ENCODE peak calls at places on chromosomes 11 and 22, in nine cellular contexts. B is endodermal cell; P is CD8-positive, alpha-beta T cell; L is fibroblast of lung; X is psoas muscle; E is OCI-LY7; H is kidney; J is heart left ventricle; M is tibial artery. D is an unnamed sample.

GRCh38 chr11:2301631-2302272 is at the start of the genes C11orf21 and TSPAN32:
- DNase-seq in B (no peak), P (peak), L (peak), X (peak), E (peak), H (peak), J (peak), M (no peak), D (no peak)

GRCh38 chr11:36619502-36619901 is 21.5 kb upstream of the RAG2 start:
- DNase-seq in B (no peak), P (no peak), L (no peak), X (no peak), E (no peak), H (no peak), J (no peak), M (no peak), D (no peak)

GRCh38 chr11:125670131-125670530 is 10.5 kb downstream of the ACRV1 start:
- DNase-seq in B (no peak), P (no peak), L (no peak), X (no peak), E (no peak), H (no peak), J (no peak), M (no peak), D (no peak)

GRCh38 chr11:83194284-83195175 is 1.0 kb downstream of the ANKRD42 start:
- DNase-seq in B (peak), P (peak), L (peak), X (peak), E (peak), H (peak), J (peak), M (peak), D (peak)

GRCh38 chr11:114034956-114035355 is 24.6 kb upstream of the ZBTB16 start:
- DNase-seq in B (no peak), P (no peak), L (no peak), X (no peak), E (no peak), H (no peak), J (no peak), M (no peak), D (no peak)

GRCh38 chr22:20268350-20269012 is 363 bp upstream of the RTN4R start:
- DNase-seq in B (peak), P (peak), L (peak), X (peak), E (peak), H (no peak), J (peak), M (no peak), D (peak)

GRCh38 chr11:45318516-45318915 is 32.4 kb upstream of the SYT13 start:
- DNase-seq in B (no peak), P (no peak), L (no peak), X (no peak), E (no peak), H (no peak), J (no peak), M (peak), D (no peak)

GRCh38 chr11:102144357-102145342 is 34.4 kb downstream of the YAP1 start:
- DNase-seq in B (no peak), P (no peak), L (peak), X (no peak), E (no peak), H (no peak), J (no peak), M (peak), D (peak)

GRCh38 chr22:36569999-36570398 is 41.0 kb upstream of the EIF3D start:
- DNase-seq in B (peak), P (no peak), L (peak), X (no peak), E (no peak), H (no peak), J (no peak), M (no peak), D (no peak)

GRCh38 chr22:37560682-37561208 is 465 bp downstream of the CDC42EP1 start:
- DNase-seq in B (peak), P (no peak), L (peak), X (peak), E (no peak), H (peak), J (peak), M (no peak), D (peak)

GRCh38 chr11:68816251-68816776 is 25.4 kb downstream of the CPT1A start:
- DNase-seq in B (no peak), P (no peak), L (no peak), X (no peak), E (no peak), H (no peak), J (no peak), M (no peak), D (no peak)

GRCh38 chr11:133810766-133811165 is 34.5 kb downstream of the SPATA19 start:
- DNase-seq in B (no peak), P (no peak), L (no peak), X (no peak), E (no peak), H (no peak), J (no peak), M (no peak), D (no peak)

GRCh38 chr11:44970293-44970692 is 19.6 kb upstream of the TP53I11 start:
- DNase-seq in B (no peak), P (no peak), L (no peak), X (no peak), E (no peak), H (no peak), J (no peak), M (no peak), D (no peak)

GRCh38 chr11:123357990-123358827 is 71.9 kb upstream of the GRAMD1B start:
- DNase-seq in B (peak), P (no peak), L (peak), X (peak), E (no peak), H (peak), J (peak), M (no peak), D (no peak)

GRCh38 chr11:35235944-35236666 is 97.1 kb downstream of the CD44 start:
- DNase-seq in B (no peak), P (peak), L (peak), X (no peak), E (no peak), H (no peak), J (no peak), M (no peak), D (no peak)

GRCh38 chr11:61693897-61694840 is 14.0 kb downstream of the DAGLA start:
- DNase-seq in B (no peak), P (no peak), L (no peak), X (no peak), E (no peak), H (peak), J (no peak), M (no peak), D (no peak)

GRCh38 chr22:45680932-45681700 is 9.5 kb downstream of the ATXN10 start:
- DNase-seq in B (no peak), P (no peak), L (peak), X (no peak), E (no peak), H (no peak), J (no peak), M (no peak), D (no peak)

GRCh38 chr11:8707541-8708270 is 25.1 kb downstream of the RPL27A start:
- DNase-seq in B (peak), P (no peak), L (peak), X (peak), E (no peak), H (no peak), J (peak), M (peak), D (peak)

GRCh38 chr11:102377891-102378290 is 30.9 kb downstream of the BIRC2 start:
- DNase-seq in B (no peak), P (no peak), L (peak), X (no peak), E (no peak), H (no peak), J (no peak), M (no peak), D (no peak)

DNA sequence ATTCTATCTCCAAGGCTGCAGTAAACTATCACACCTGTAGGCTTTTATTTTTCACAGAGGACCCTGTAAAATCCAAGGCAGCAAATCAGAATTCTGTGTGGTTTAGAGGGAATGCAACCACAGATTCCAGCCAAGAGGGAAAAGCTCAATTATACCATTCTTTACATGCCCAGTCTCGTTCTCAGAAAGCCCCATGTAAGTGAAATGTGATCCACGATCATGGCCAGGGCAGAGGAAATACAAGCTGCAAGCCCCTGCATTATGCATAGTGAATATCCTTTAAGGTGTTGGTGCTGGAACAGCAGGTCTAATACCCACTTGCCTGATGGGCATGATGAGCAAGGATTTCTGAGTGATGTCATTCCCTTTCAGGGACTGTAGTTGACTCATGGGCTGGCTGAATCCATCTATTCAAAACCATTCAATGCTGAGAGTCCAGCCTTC is 198.7 kb upstream of the MTMR2 start:
- DNase-seq in B (no peak), P (no peak), L (peak), X (no peak), E (no peak), H (no peak), J (no peak), M (no peak), D (no peak)
- TF ChIP-seq CTCF in B (peak), P (no peak), L (no peak), X (no peak), E (no peak), H (no peak), J (no peak), M (no peak), D (no peak)

GRCh38 chr22:23265389-23265700 is 85.0 kb downstream of the BCR start:
- DNase-seq in B (no peak), P (no peak), L (no peak), X (no peak), E (no peak), H (no peak), J (no peak), M (no peak), D (no peak)

GRCh38 chr22:23268139-23268712 is 87.9 kb downstream of the BCR start:
- DNase-seq in B (peak), P (no peak), L (no peak), X (no peak), E (peak), H (no peak), J (no peak), M (no peak), D (no peak)

GRCh38 chr22:23266780-23267179 is 86.5 kb downstream of the BCR start:
- DNase-seq in B (no peak), P (no peak), L (no peak), X (no peak), E (no peak), H (no peak), J (no peak), M (no peak), D (no peak)

GRCh38 chr22:23268877-23269276 is 88.6 kb downstream of the BCR start:
- DNase-seq in B (no peak), P (no peak), L (no peak), X (no peak), E (peak), H (no peak), J (no peak), M (no peak), D (no peak)

GRCh38 chr22:23267225-23268043 is 87.1 kb downstream of the BCR start:
- DNase-seq in B (no peak), P (no peak), L (no peak), X (no peak), E (peak), H (no peak), J (no peak), M (no peak), D (no peak)
- H3K27ac ChIP-seq in B (no peak), P (no peak), L (no peak), X (no peak), E (peak), H (no peak), J (no peak), M (no peak), D (no peak)

DNA sequence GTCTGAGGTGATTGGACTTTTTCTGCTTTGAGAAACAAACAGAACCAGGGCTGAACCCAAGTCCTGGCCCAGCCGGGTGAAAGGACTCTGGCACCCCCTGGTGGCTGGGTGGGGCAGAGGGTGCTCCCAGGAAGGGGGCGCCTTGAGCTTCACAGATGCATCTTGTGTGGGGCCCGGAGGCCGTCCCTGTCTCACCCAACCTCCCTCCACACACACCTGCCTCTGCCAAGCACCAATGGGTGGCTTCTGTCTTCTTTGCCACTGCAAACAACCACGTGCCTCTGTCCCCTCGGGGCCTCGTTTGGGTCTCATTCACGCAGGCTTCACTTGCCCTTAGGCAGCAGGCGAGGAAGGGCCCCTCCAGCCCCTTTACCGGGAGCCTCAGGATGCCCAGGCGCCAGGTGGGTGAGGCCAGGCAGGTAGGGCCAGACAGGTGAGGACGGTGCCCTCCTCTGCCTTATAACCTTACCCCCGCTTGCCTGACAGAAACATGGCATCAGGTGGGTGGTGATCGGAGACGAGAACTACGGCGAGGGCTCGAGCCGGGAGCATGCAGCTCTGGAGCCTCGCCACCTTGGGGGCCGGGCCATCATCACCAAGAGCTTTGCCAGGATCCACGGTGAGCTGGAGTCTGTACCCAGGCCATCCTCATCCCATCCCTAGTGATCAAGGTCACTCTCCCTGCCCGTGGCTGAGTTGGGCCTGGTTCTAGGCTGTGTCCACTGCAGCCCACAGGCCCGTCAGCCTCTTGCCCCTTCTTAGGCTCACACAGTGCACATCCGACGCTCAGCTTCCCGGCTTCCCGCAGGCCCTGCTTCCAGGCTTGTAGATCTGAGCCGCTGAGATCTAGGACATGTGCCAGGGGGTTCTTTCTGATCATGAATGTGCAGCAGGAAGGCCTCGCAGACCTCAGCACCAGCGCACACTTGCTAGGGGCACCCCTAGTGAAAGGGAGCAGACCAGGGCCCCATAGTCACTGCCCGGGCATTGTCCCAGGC is 17.2 kb downstream of the POLR3H start:
- DNase-seq in B (peak), P (peak), L (no peak), X (peak), E (peak), H (no peak), J (no peak), M (no peak), D (no peak)
- TF ChIP-seq CTCF in B (peak), P (peak), L (peak), X (peak), E (peak), H (peak), J (peak), M (peak), D (peak)

DNA sequence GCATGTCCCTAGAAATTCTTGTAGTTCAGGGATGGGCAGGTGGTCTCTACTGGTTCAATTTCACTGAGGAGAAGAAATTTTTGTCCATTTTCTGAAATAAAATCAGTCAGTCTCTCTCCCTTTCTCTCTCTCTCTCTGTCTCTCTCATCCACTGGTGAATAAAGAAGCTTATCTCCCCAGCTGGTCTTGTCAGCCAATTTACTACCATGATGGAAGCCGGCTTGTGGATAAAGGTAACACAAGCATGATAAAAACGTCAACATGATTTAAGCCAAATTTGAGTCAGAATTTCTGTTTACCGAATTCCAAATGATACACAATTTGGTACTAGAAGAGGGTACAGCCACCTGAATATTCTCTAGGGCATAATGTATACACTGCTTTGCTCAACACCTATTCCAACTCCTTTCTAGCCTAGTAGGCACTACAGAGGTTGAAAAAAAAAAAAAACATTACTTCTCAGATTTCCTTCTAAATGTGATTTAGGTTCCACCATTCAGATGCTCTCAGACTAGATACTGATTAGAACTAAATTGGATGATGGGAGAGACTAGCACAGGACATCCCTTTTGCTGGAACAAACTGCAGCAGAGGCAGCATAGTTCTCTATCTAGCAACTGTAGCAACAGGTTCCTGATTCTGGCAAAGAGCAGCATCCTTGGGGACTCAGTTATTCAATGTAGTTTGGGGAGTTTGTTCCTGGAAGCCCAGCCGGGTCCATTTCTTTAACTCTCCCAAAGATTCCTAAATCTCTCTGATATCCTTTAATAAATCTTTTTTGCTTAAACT is 18.8 kb downstream of the PAK1 start:
- DNase-seq in B (no peak), P (no peak), L (no peak), X (no peak), E (no peak), H (no peak), J (no peak), M (no peak), D (no peak)
- H3K27ac ChIP-seq in B (no peak), P (no peak), L (no peak), X (no peak), E (no peak), H (no peak), J (no peak), M (no peak), D (no peak)

GRCh38 chr22:38612217-38613006 is 42.4 kb upstream of the DMC1 start:
- DNase-seq in B (no peak), P (no peak), L (no peak), X (no peak), E (no peak), H (no peak), J (no peak), M (no peak), D (no peak)

GRCh38 chr22:38611559-38611958 is 41.6 kb upstream of the DMC1 start:
- DNase-seq in B (no peak), P (no peak), L (no peak), X (no peak), E (no peak), H (no peak), J (no peak), M (no peak), D (no peak)

GRCh38 chr22:38607680-38608079 is 37.7 kb upstream of the DMC1 start:
- DNase-seq in B (no peak), P (no peak), L (no peak), X (no peak), E (no peak), H (no peak), J (no peak), M (no peak), D (no peak)

GRCh38 chr22:38609371-38609770 is 39.4 kb upstream of the DMC1 start:
- DNase-seq in B (no peak), P (no peak), L (peak), X (no peak), E (no peak), H (no peak), J (no peak), M (no peak), D (no peak)

DNA sequence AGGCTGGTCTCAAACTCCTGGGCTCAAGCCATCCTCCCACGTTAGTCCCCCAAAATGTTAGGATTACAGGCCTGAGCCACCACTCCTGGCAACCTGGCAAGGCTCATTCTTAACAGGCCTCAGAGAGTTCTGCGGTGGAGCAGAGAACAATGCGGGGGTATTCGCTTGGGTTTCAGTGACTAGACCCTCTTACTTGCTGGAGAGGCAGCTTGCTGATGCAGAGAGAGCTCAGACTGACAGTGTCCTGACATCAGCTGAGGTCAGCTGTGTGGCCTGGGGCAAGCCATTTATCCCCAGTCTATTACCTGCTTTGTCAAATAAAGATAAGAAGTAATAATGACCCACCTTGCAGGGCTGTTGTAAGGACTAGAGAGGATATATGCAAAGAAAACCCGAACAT is 40.3 kb upstream of the DMC1 start:
- DNase-seq in B (no peak), P (no peak), L (no peak), X (no peak), E (no peak), H (no peak), J (no peak), M (peak), D (no peak)
- TF ChIP-seq CTCF in B (no peak), P (no peak), L (no peak), X (no peak), E (no peak), H (no peak), J (no peak), M (no peak), D (no peak)

GRCh38 chr11:122105009-122105828 is 10.8 kb downstream of the BLID start:
- DNase-seq in B (peak), P (no peak), L (peak), X (no peak), E (no peak), H (no peak), J (no peak), M (no peak), D (no peak)

GRCh38 chr11:122107566-122107965 is 8.4 kb downstream of the BLID start:
- DNase-seq in B (no peak), P (no peak), L (no peak), X (peak), E (no peak), H (no peak), J (no peak), M (no peak), D (no peak)

GRCh38 chr11:122108828-122109227 is 7.2 kb downstream of the BLID start:
- DNase-seq in B (no peak), P (no peak), L (no peak), X (no peak), E (no peak), H (no peak), J (no peak), M (no peak), D (no peak)

GRCh38 chr11:122108192-122108799 is 7.7 kb downstream of the BLID start:
- DNase-seq in B (peak), P (no peak), L (no peak), X (no peak), E (peak), H (no peak), J (no peak), M (no peak), D (peak)

GRCh38 chr11:122107045-122107444 is 9.0 kb downstream of the BLID start:
- DNase-seq in B (no peak), P (no peak), L (no peak), X (no peak), E (no peak), H (no peak), J (no peak), M (no peak), D (no peak)
- H3K27ac ChIP-seq in B (no peak), P (no peak), L (no peak), X (peak), E (no peak), H (no peak), J (peak), M (no peak), D (no peak)

GRCh38 chr22:43236401-43237166 is 49.6 kb upstream of the TTLL12 start:
- DNase-seq in B (no peak), P (no peak), L (no peak), X (no peak), E (no peak), H (no peak), J (peak), M (no peak), D (no peak)
- TF ChIP-seq CTCF in B (no peak), P (no peak), L (no peak), X (no peak), E (no peak), H (no peak), J (no peak), M (no peak), D (no peak)

GRCh38 chr11:62919476-62919875 is 1.7 kb downstream of the CHRM1 start:
- DNase-seq in B (no peak), P (no peak), L (no peak), X (no peak), E (no peak), H (no peak), J (no peak), M (no peak), D (no peak)

GRCh38 chr11:62918531-62918930 is 2.6 kb downstream of the CHRM1 start:
- DNase-seq in B (no peak), P (no peak), L (no peak), X (no peak), E (no peak), H (no peak), J (no peak), M (no peak), D (no peak)

GRCh38 chr11:62921201-62921572 is at the start of gene CHRM1:
- DNase-seq in B (peak), P (no peak), L (no peak), X (peak), E (no peak), H (no peak), J (no peak), M (no peak), D (no peak)

GRCh38 chr11:62921573-62922188 is 518 bp upstream of the CHRM1 start:
- DNase-seq in B (peak), P (no peak), L (no peak), X (no peak), E (no peak), H (no peak), J (no peak), M (no peak), D (no peak)

GRCh38 chr11:62919898-62920640 is 1.1 kb downstream of the CHRM1 start:
- DNase-seq in B (peak), P (no peak), L (no peak), X (no peak), E (no peak), H (no peak), J (no peak), M (no peak), D (no peak)
- H3K27ac ChIP-seq in B (no peak), P (no peak), L (no peak), X (no peak), E (no peak), H (no peak), J (no peak), M (no peak), D (no peak)